ENCODE peak calls at places on chromosomes 3 and 15, in six cellular contexts. U is prostate gland, A is spleen, B is breast epithelium, V is esophagus muscularis mucosa, T is stomach. L is an unnamed sample. For H3K4me1, the result is how much of the 10 kb centered on the place peaks cover.

GRCh38 chr15:33154366-33155166 is 39.9 kb downstream of the FMN1 start:
- DNase-seq in U (no peak), A (no peak), B (peak), V (no peak), T (no peak), L (no peak)

GRCh38 chr15:75725021-75725718 is 12.5 kb upstream of the CSPG4 start:
- DNase-seq in U (no peak), A (peak), B (no peak), V (no peak), T (no peak), L (no peak)

GRCh38 chr3:5051772-5052171 is 70.3 kb upstream of the ARL8B start:
- DNase-seq in U (no peak), A (no peak), B (no peak), V (no peak), T (no peak), L (no peak)

GRCh38 chr3:56547486-56547885 is 9.5 kb upstream of the CCDC66 start:
- DNase-seq in U (no peak), A (no peak), B (no peak), V (no peak), T (no peak), L (no peak)

GRCh38 chr3:117820900-117821299 is 1111.3 kb downstream of the TUSC7 start:
- DNase-seq in U (no peak), A (no peak), B (no peak), V (no peak), T (no peak), L (no peak)

GRCh38 chr15:68619303-68619698 is 40.5 kb downstream of the CORO2B start:
- DNase-seq in U (no peak), A (no peak), B (no peak), V (no peak), T (no peak), L (no peak)

GRCh38 chr3:60756231-60756630 is 495.0 kb downstream of the FHIT start:
- DNase-seq in U (no peak), A (no peak), B (no peak), V (no peak), T (no peak), L (no peak)

GRCh38 chr3:32018723-32019564 is 37.4 kb downstream of the ZNF860 start:
- DNase-seq in U (peak), A (no peak), B (no peak), V (no peak), T (no peak), L (no peak)

GRCh38 chr3:195754141-195754540 is 33.4 kb downstream of the MUC20 start:
- DNase-seq in U (no peak), A (peak), B (no peak), V (no peak), T (no peak), L (no peak)

GRCh38 chr15:33138000-33138399 is 56.5 kb downstream of the FMN1 start:
- DNase-seq in U (no peak), A (no peak), B (no peak), V (no peak), T (no peak), L (no peak)

GRCh38 chr3:58173670-58174472 is 36.9 kb downstream of the DNASE1L3 start:
- DNase-seq in U (peak), A (peak), B (peak), V (no peak), T (peak), L (no peak)

GRCh38 chr3:169754711-169755110 is 10.1 kb downstream of the TERC start:
- DNase-seq in U (no peak), A (no peak), B (no peak), V (no peak), T (no peak), L (no peak)

GRCh38 chr3:131972550-131972949 is 62.3 kb downstream of the CPNE4 start:
- DNase-seq in U (no peak), A (no peak), B (no peak), V (no peak), T (no peak), L (no peak)

GRCh38 chr3:125187599-125187910 is 25.0 kb downstream of the SLC12A8 start:
- DNase-seq in U (no peak), A (no peak), B (no peak), V (no peak), T (no peak), L (no peak)

GRCh38 chr3:125622381-125622788 is 27.1 kb upstream of the OSBPL11 start:
- DNase-seq in U (peak), A (no peak), B (no peak), V (no peak), T (no peak), L (no peak)

GRCh38 chr3:83843716-83844115 is 1115.1 kb upstream of the CADM2 start:
- DNase-seq in U (no peak), A (no peak), B (no peak), V (no peak), T (no peak), L (no peak)

GRCh38 chr3:146953523-146954125 is 348.5 kb upstream of the PLSCR5 start:
- DNase-seq in U (no peak), A (no peak), B (no peak), V (no peak), T (no peak), L (no peak)

GRCh38 chr15:60592386-60593339 is 113.7 kb upstream of the ICE2 start:
- DNase-seq in U (peak), A (peak), B (peak), V (no peak), T (peak), L (peak)

GRCh38 chr3:67196677-67197076 is 198.6 kb downstream of the KBTBD8 start:
- DNase-seq in U (no peak), A (no peak), B (no peak), V (peak), T (no peak), L (no peak)

GRCh38 chr15:79028411-79028964 is 62.1 kb downstream of the RASGRF1 start:
- DNase-seq in U (no peak), A (no peak), B (no peak), V (no peak), T (no peak), L (no peak)

GRCh38 chr3:17195856-17196604 is 311.3 kb downstream of the PLCL2 start:
- DNase-seq in U (no peak), A (no peak), B (no peak), V (no peak), T (no peak), L (no peak)

GRCh38 chr3:33001889-33002288 is 50.4 kb downstream of the CCR4 start:
- DNase-seq in U (no peak), A (no peak), B (no peak), V (no peak), T (no peak), L (no peak)

GRCh38 chr3:146153429-146153828 is 7.6 kb downstream of the PLOD2 start:
- DNase-seq in U (no peak), A (no peak), B (no peak), V (no peak), T (no peak), L (no peak)

GRCh38 chr3:98655666-98656065 is 62.3 kb upstream of the CPOX start:
- DNase-seq in U (no peak), A (no peak), B (no peak), V (no peak), T (no peak), L (no peak)

GRCh38 chr15:59994855-59995557 is 9.1 kb upstream of the FOXB1 start:
- DNase-seq in U (no peak), A (no peak), B (no peak), V (no peak), T (no peak), L (no peak)

GRCh38 chr3:156675744-156676466 is 1.5 kb downstream of the TIPARP start:
- DNase-seq in U (peak), A (no peak), B (peak), V (no peak), T (peak), L (no peak)

GRCh38 chr3:46449755-46450552 is 14.8 kb downstream of the LTF start:
- DNase-seq in U (no peak), A (no peak), B (no peak), V (no peak), T (no peak), L (no peak)

GRCh38 chr15:27396997-27397396 is 426.0 kb downstream of the GABRG3 start:
- DNase-seq in U (no peak), A (no peak), B (no peak), V (no peak), T (no peak), L (no peak)

DNA sequence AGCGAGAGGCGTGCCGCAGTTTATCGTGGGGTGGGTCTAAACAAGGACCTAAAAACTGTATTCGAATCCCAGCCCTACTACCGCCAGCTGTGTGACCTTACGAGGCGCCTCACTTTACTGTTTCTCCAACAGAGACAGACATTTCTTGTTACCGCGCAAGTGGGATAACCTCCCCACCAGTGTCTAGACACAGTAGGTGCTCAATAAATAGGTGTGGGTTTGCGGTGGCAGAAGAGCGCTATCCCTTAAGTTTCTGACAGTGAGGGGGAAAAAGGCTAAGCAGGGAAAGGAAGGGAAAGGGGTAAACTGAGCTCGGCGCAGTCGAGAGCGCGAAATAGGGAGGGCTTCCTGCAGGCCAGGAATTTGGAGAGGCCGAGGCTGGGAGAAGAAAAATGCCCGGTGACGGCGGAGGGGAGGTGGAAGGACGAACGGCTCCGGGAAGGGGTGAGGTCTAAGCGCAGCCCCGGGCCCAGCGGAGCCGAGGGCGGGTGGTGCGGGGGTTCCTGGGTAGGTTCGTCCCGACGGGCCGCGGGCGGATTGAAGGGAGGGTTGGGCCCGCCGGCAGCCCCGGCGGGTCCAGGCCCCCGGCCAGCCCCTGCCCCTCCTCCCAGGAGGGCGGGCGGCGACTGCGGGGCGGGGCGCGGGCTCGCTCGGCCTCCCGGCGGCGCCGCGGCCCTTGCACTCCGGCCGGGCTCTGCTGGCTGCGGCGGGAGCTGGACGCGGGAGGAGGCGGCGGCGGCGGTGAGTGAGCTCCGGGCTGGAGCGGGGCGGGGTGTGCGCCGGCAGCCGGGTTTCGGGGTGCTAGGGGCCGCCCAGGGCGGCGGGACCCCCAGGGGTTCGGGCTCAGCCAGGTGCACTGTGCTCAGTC is at the start of gene CGNL1:
- DNase-seq in U (peak), A (no peak), B (no peak), V (no peak), T (peak), L (no peak)
- TF ChIP-seq POLR2A in U (peak), A (no peak), B (no peak), V (no peak), T (no peak), L (no peak)

GRCh38 chr3:150703756-150704344 is at the start of gene ERICH6:
- DNase-seq in U (peak), A (peak), B (peak), V (peak), T (peak), L (no peak)
- TF ChIP-seq POLR2AphosphoS5 in U (peak), A (peak), B (peak), V (peak), T (peak), L (peak)

GRCh38 chr3:71453319-71453718 is 130.2 kb downstream of the FOXP1 start:
- DNase-seq in U (no peak), A (no peak), B (no peak), V (peak), T (no peak), L (no peak)
- H3K4me1 ChIP-seq in U (under half), A (half or more), B (under half), V (half or more), T (half or more), L (under half)

GRCh38 chr3:9976736-9977709 is 9.6 kb downstream of the EMC3 start:
- DNase-seq in U (peak), A (no peak), B (peak), V (peak), T (peak), L (peak)
- TF ChIP-seq POLR2A in U (peak), A (no peak), B (no peak), V (no peak), T (no peak), L (no peak)

DNA sequence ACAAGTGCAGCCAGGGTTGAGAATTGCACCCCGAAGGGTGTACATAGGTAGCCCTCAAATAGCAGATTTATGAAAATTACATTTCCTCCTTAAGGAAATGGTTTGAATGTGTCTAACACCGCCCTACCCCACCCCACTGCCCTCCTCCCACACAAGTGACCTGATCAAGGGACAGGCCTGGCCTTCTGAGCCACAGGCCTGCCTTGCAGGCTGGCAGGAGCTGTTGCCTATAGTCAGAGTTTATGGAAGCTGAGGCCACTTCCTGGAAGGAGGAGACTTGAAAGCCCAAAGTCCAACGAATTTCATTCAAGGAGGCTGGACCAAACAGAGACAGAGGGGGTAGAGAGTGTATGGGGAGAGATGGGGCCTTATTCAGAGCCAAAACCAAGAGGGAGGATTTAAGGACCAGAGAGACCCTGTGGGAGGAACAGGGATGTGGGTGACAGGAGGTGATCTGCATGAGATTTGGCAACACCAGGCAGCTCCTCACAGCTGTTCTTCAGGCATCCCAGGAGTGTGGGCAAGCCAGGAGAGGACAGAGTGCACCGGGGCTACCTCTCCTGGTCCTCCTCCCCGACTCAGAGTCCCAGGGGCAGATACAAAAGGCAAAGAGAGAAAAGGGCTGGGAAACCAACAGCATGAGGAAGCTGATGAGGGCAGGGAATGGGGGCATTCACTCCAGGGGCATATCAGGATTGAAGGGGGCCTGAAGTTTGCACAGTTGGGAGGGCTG is 100.4 kb upstream of the HES1 start:
- DNase-seq in U (no peak), A (no peak), B (no peak), V (no peak), T (peak), L (no peak)
- TF ChIP-seq POLR2AphosphoS5 in U (no peak), A (no peak), B (no peak), V (no peak), T (no peak), L (no peak)

GRCh38 chr3:10335871-10336622 is 15.1 kb upstream of the SEC13 start:
- DNase-seq in U (no peak), A (no peak), B (no peak), V (no peak), T (no peak), L (no peak)

GRCh38 chr3:10337323-10338163 is 16.6 kb upstream of the SEC13 start:
- DNase-seq in U (no peak), A (peak), B (no peak), V (no peak), T (no peak), L (no peak)

GRCh38 chr3:10335190-10335738 is 14.4 kb upstream of the SEC13 start:
- DNase-seq in U (no peak), A (no peak), B (no peak), V (no peak), T (no peak), L (no peak)

GRCh38 chr3:10338164-10338470 is 17.2 kb upstream of the SEC13 start:
- DNase-seq in U (no peak), A (peak), B (no peak), V (no peak), T (no peak), L (no peak)

GRCh38 chr3:10336761-10337160 is 15.8 kb upstream of the SEC13 start:
- DNase-seq in U (no peak), A (peak), B (no peak), V (no peak), T (no peak), L (no peak)
- H3K4me1 ChIP-seq in U (under half), A (under half), B (under half), V (under half), T (under half), L (under half)

GRCh38 chr3:172202797-172203196 is 163.4 kb downstream of the FNDC3B start:
- DNase-seq in U (no peak), A (no peak), B (no peak), V (no peak), T (no peak), L (no peak)

GRCh38 chr3:172199850-172200369 is 160.5 kb downstream of the FNDC3B start:
- DNase-seq in U (no peak), A (no peak), B (no peak), V (no peak), T (no peak), L (no peak)

GRCh38 chr3:172203522-172204258 is 164.3 kb downstream of the FNDC3B start:
- DNase-seq in U (peak), A (no peak), B (no peak), V (peak), T (peak), L (no peak)

GRCh38 chr3:172201990-172202318 is 162.6 kb downstream of the FNDC3B start:
- DNase-seq in U (no peak), A (no peak), B (no peak), V (no peak), T (no peak), L (no peak)

DNA sequence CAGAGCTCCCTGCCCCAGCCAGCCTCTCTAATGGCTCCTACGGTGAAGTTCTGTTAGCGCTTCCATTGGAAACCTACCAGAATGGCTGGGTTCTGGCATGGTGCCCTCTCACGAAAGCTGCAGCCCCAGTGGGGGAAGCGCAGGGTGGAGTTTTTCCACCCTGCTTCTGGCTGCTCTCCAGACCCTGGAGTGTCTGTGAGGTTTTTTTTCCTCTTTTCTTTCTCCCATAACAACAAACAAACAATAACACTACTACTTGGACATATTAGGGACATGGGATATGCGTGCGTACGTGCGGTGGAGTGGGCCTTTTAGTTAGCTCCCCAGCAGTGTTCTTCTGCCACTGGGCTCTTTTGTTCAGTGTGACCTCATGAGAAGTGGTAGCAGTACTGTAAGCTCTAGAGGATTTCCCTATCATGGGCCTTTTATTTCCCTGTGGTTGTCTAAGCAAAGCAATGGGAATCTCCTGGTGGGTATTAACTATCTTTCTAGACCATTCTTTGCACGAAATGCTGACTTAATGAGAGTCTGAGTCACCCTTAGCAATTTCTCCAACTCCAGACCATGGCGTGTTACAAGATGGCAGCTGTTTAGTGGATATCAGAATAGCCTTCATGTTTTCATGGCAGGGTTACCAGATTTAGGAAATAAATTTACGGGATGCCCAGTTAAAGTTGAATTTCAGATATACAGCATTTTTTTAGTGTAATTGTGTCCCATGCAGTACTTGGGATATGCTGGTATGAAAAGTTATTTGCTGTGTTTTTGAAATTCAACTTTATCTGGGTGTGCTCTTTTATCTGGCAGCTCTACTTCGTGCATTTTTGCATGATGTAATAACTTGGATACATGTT is 162.0 kb downstream of the FNDC3B start:
- DNase-seq in U (peak), A (peak), B (peak), V (no peak), T (peak), L (no peak)
- TF ChIP-seq POLR2A in U (no peak), A (no peak), B (no peak), V (no peak), T (no peak), L (no peak)

GRCh38 chr3:52058111-52058510 is 1.7 kb upstream of the DUSP7 start:
- DNase-seq in U (no peak), A (no peak), B (no peak), V (no peak), T (no peak), L (no peak)

GRCh38 chr3:52056521-52056967 is at the start of gene DUSP7:
- DNase-seq in U (peak), A (peak), B (no peak), V (no peak), T (peak), L (no peak)

GRCh38 chr3:52055537-52056351 is 627 bp downstream of the DUSP7 start:
- DNase-seq in U (no peak), A (peak), B (no peak), V (no peak), T (peak), L (no peak)

GRCh38 chr3:52057806-52058099 is 1.4 kb upstream of the DUSP7 start:
- DNase-seq in U (no peak), A (no peak), B (no peak), V (no peak), T (no peak), L (no peak)

GRCh38 chr3:52056968-52057805 is 816 bp upstream of the DUSP7 start:
- DNase-seq in U (peak), A (peak), B (peak), V (peak), T (peak), L (peak)
- TF ChIP-seq POLR2AphosphoS5 in U (peak), A (peak), B (peak), V (peak), T (peak), L (peak)

L was measured in vagina.